ENCODE peak calls at places on chromosome 21, in five cellular contexts. R is CD4-positive, alpha-beta memory T cell; L is substantia nigra; Y is HCT116; Q is neuronal stem cell. Z is an unnamed sample.
A peak's percentile ranks its signal among the peaks of the same experiment; 100 is the strongest.

GRCh38 chr21:33402011-33402979 is 918 bp upstream of the IFNGR2 start:
- DNase-seq in R (no peak), L (peak; percentile 18), Y (no peak), Q (peak; percentile 39), Z (no peak)

GRCh38 chr21:36207577-36208320 is 51.1 kb downstream of the DOP1B start:
- DNase-seq in R (no peak), L (no peak), Y (no peak), Q (no peak), Z (no peak)

GRCh38 chr21:35324372-35325220 is 275.5 kb upstream of the RUNX1 start:
- DNase-seq in R (no peak), L (no peak), Y (no peak), Q (no peak), Z (no peak)

GRCh38 chr21:28991861-28992525 is 684 bp downstream of the LTN1 start:
- DNase-seq in R (no peak), L (no peak), Y (no peak), Q (no peak), Z (no peak)

GRCh38 chr21:33975548-33976081 is 60.0 kb upstream of the ATP5PO start:
- DNase-seq in R (peak; percentile 25), L (no peak), Y (no peak), Q (no peak), Z (peak; percentile 66)

GRCh38 chr21:36471254-36471723 is 8.6 kb downstream of the CLDN14 start:
- DNase-seq in R (no peak), L (no peak), Y (no peak), Q (no peak), Z (no peak)

GRCh38 chr21:37986751-37987399 is 70.6 kb upstream of the KCNJ6 start:
- DNase-seq in R (no peak), L (no peak), Y (no peak), Q (no peak), Z (no peak)

GRCh38 chr21:28068455-28069358 is 924.0 kb downstream of the LTN1 start:
- DNase-seq in R (no peak), L (no peak), Y (no peak), Q (no peak), Z (no peak)

GRCh38 chr21:38351176-38351959 is 94.6 kb downstream of the KCNJ15 start:
- DNase-seq in R (no peak), L (no peak), Y (no peak), Q (no peak), Z (no peak)

GRCh38 chr21:40016667-40017066 is 149.4 kb downstream of the PCP4 start:
- DNase-seq in R (no peak), L (no peak), Y (no peak), Q (no peak), Z (no peak)

GRCh38 chr21:28342229-28342810 is 650.4 kb downstream of the LTN1 start:
- DNase-seq in R (no peak), L (no peak), Y (no peak), Q (no peak), Z (no peak)

GRCh38 chr21:28851645-28852044 is 141.0 kb downstream of the LTN1 start:
- DNase-seq in R (no peak), L (no peak), Y (no peak), Q (no peak), Z (no peak)

GRCh38 chr21:14482165-14482564 is 64.0 kb downstream of the SAMSN1 start:
- DNase-seq in R (peak; percentile 71), L (no peak), Y (no peak), Q (no peak), Z (no peak)

GRCh38 chr21:23887709-23888303 is 1719.5 kb downstream of the MRPL39 start:
- DNase-seq in R (peak; percentile 37), L (no peak), Y (no peak), Q (no peak), Z (no peak)

GRCh38 chr21:31218830-31219608 is 125.0 kb downstream of the TIAM1 start:
- DNase-seq in R (no peak), L (no peak), Y (peak; percentile 22), Q (peak; percentile 11), Z (peak; percentile 89)

GRCh38 chr21:39020751-39021474 is 162.3 kb downstream of the PSMG1 start:
- DNase-seq in R (no peak), L (no peak), Y (no peak), Q (no peak), Z (no peak)

GRCh38 chr21:28833609-28834008 is 159.1 kb downstream of the LTN1 start:
- DNase-seq in R (no peak), L (no peak), Y (no peak), Q (no peak), Z (no peak)

GRCh38 chr21:33825419-33825818 is 90.2 kb downstream of the ATP5PO start:
- DNase-seq in R (no peak), L (no peak), Y (no peak), Q (no peak), Z (no peak)

GRCh38 chr21:16366207-16366606 is 636.4 kb downstream of the USP25 start:
- DNase-seq in R (no peak), L (no peak), Y (no peak), Q (no peak), Z (no peak)

GRCh38 chr21:40602105-40602504 is 244.9 kb downstream of the DSCAM start:
- DNase-seq in R (no peak), L (no peak), Y (no peak), Q (no peak), Z (no peak)

DNA sequence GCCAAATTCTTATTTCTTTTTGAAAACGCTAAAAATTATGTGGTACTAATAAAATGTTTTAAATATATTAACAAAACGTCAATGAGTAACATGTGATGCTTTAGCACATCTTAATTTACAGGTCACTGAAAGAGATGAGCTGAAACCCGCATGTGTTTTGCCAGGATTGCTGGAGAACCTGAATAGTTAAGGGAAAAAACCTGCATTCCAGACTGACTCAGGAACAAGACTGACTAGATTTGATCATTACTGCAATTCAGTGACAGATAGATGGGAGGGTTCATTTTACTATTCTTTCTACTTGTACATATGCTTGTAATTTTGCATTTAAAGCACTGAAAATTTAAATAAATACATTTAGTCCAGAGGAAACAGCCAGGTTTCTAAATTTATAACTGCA is 71.8 kb downstream of the APP start:
- DNase-seq in R (no peak), L (no peak), Y (no peak), Q (no peak), Z (no peak)
- H3K27ac ChIP-seq in R (no peak overlapping the region), L (no peak overlapping the region), Y (no peak overlapping the region), Q (no peak overlapping the region), Z (peak overlapping the region; percentile 76)

GRCh38 chr21:46055863-46056281 is 42.0 kb upstream of the COL6A2 start:
- DNase-seq in R (no peak), L (no peak), Y (no peak), Q (no peak), Z (no peak)

GRCh38 chr21:46058339-46059145 is 39.4 kb upstream of the COL6A2 start:
- DNase-seq in R (no peak), L (no peak), Y (no peak), Q (no peak), Z (no peak)

GRCh38 chr21:46056450-46056903 is 41.4 kb upstream of the COL6A2 start:
- DNase-seq in R (no peak), L (no peak), Y (no peak), Q (no peak), Z (no peak)

GRCh38 chr21:46057710-46058241 is 40.1 kb upstream of the COL6A2 start:
- DNase-seq in R (no peak), L (no peak), Y (no peak), Q (no peak), Z (no peak)

GRCh38 chr21:46057111-46057709 is 40.7 kb upstream of the COL6A2 start:
- DNase-seq in R (no peak), L (no peak), Y (no peak), Q (no peak), Z (no peak)
- H3K27ac ChIP-seq in R (no peak overlapping the region), L (no peak overlapping the region), Y (no peak overlapping the region), Q (no peak overlapping the region), Z (no peak overlapping the region)

DNA sequence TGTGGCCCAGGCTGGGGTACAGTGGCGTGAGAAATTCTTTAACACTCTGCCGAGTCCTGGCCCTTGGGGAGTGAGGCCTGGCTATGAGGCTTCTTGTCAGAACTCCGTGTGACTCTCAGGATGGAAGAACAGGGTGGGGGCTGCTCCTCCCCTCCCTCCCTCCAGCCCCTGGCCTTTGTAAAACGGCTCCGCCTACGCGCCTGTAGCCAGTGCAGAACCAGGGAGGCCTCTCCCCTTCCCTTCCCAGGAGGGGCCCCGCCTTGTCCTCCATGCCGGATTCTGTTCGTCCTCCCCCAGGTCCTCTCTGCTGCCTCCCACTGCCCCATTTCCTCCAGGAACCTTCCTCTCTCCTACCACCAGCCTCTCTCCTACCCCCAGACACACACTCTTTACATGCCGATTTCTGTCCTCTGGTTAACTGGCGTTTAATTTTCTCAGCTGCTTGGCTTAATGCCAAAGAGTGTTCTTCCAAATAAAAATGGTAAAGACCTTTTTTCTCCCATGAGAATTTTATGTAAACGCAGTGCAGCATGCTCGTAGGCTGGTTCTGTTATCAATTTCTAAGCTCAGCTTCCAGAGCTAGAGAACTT is 21.0 kb downstream of the PDE9A start:
- DNase-seq in R (no peak), L (no peak), Y (no peak), Q (peak; percentile 38), Z (no peak)
- H3K27ac ChIP-seq in R (no peak overlapping the region), L (no peak overlapping the region), Y (no peak overlapping the region), Q (no peak overlapping the region), Z (no peak overlapping the region)

GRCh38 chr21:41745971-41746743 is 20.7 kb downstream of the RIPK4 start:
- DNase-seq in R (no peak), L (no peak), Y (no peak), Q (no peak), Z (no peak)
- H3K27ac ChIP-seq in R (no peak overlapping the region), L (no peak overlapping the region), Y (no peak overlapping the region), Q (no peak overlapping the region), Z (no peak overlapping the region)

DNA sequence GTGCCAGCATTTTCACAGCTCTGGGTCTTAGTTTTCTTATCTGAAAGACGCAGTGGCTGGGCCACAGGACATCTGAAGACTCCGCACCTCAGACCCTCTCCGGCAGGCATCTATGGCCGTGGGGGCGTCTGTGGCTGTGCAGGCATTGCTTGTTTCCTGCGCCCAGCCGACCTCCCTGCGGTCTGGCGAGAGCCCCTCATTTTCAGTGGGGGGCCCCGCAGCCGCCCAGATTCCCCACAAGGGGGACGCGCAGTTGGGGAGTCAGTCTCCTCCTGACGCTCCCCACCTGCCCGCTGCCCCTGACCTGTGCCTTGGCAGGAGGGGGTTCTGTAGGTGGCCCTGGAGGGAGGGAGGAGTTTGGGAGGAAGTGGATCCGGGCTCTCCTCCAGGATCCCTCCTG is 3.5 kb upstream of the TFF1 start:
- DNase-seq in R (no peak), L (no peak), Y (no peak), Q (no peak), Z (no peak)
- H3K27ac ChIP-seq in R (no peak overlapping the region), L (no peak overlapping the region), Y (no peak overlapping the region), Q (no peak overlapping the region), Z (no peak overlapping the region)

GRCh38 chr21:45100866-45101265 is 26.5 kb downstream of the ADARB1 start:
- DNase-seq in R (no peak), L (no peak), Y (no peak), Q (no peak), Z (no peak)

GRCh38 chr21:45102391-45102932 is 28.1 kb downstream of the ADARB1 start:
- DNase-seq in R (no peak), L (no peak), Y (peak; percentile 26), Q (no peak), Z (no peak)

GRCh38 chr21:45105906-45106485 is 31.6 kb downstream of the ADARB1 start:
- DNase-seq in R (no peak), L (no peak), Y (no peak), Q (no peak), Z (no peak)

GRCh38 chr21:45104560-45104959 is 30.2 kb downstream of the ADARB1 start:
- DNase-seq in R (no peak), L (no peak), Y (no peak), Q (no peak), Z (no peak)

GRCh38 chr21:45103966-45104520 is 29.7 kb downstream of the ADARB1 start:
- DNase-seq in R (no peak), L (no peak), Y (no peak), Q (no peak), Z (no peak)
- H3K27ac ChIP-seq in R (no peak overlapping the region), L (no peak overlapping the region), Y (no peak overlapping the region), Q (no peak overlapping the region), Z (no peak overlapping the region)

GRCh38 chr21:25573409-25574206 is 33.7 kb downstream of the MRPL39 start:
- DNase-seq in R (peak; percentile 72), L (no peak), Y (peak; percentile 24), Q (no peak), Z (peak; percentile 80)
- H3K27ac ChIP-seq in R (peak overlapping the region; percentile 74), L (no peak overlapping the region), Y (no peak overlapping the region), Q (no peak overlapping the region), Z (peak overlapping the region; percentile 4)

Z was measured in epithelial cell of prostate.